ENCODE peak calls at places on chromosomes 11 and 22, in six cellular contexts. U is Caco-2, O is osteocyte, I is A673, V is fibroblast of mammary gland, Z is cardiac muscle cell. W is an unnamed sample.

GRCh38 chr22:35837328-35837727 is 119.7 kb downstream of the APOL5 start:
- DNase-seq in U (no peak), O (no peak), I (no peak), V (no peak), Z (no peak), W (no peak)

GRCh38 chr11:9206496-9206895 is 58.7 kb downstream of the DENND5A start:
- DNase-seq in U (no peak), O (no peak), I (no peak), V (peak; percentile 17), Z (no peak), W (peak; percentile 65)

GRCh38 chr11:28756977-28757376 is 648.8 kb downstream of the METTL15 start:
- DNase-seq in U (no peak), O (no peak), I (peak; percentile 42), V (peak; percentile 23), Z (no peak), W (peak; percentile 79)

GRCh38 chr11:59192446-59193020 is 20.2 kb downstream of the MPEG1 start:
- DNase-seq in U (no peak), O (no peak), I (no peak), V (no peak), Z (no peak), W (no peak)

GRCh38 chr11:67689178-67689577 is 14.8 kb upstream of the ALDH3B2 start:
- DNase-seq in U (no peak), O (no peak), I (no peak), V (no peak), Z (no peak), W (no peak)

GRCh38 chr22:37647928-37648327 is 8.5 kb downstream of the SH3BP1 start:
- DNase-seq in U (no peak), O (no peak), I (peak; percentile 91), V (no peak), Z (no peak), W (peak; percentile 59)

GRCh38 chr11:125166347-125166841 is 1.8 kb downstream of the PKNOX2 start:
- DNase-seq in U (no peak), O (no peak), I (no peak), V (no peak), Z (peak; percentile 44), W (peak; percentile 24)

GRCh38 chr11:119172513-119172912 is 4.0 kb downstream of the NLRX1 start:
- DNase-seq in U (no peak), O (no peak), I (no peak), V (no peak), Z (no peak), W (no peak)

GRCh38 chr11:119375629-119376196 is 5.8 kb downstream of the USP2 start:
- DNase-seq in U (no peak), O (no peak), I (no peak), V (peak; percentile 96), Z (no peak), W (peak; percentile 74)

GRCh38 chr11:65789230-65790103 is 2.6 kb downstream of the OVOL1 start:
- DNase-seq in U (no peak), O (no peak), I (no peak), V (no peak), Z (no peak), W (no peak)

GRCh38 chr11:40388097-40388818 is 1071.2 kb downstream of the LRRC4C start:
- DNase-seq in U (no peak), O (no peak), I (no peak), V (peak; percentile 81), Z (no peak), W (peak; percentile 41)

GRCh38 chr11:115698243-115698642 is 194.0 kb upstream of the CADM1 start:
- DNase-seq in U (no peak), O (no peak), I (no peak), V (no peak), Z (no peak), W (no peak)

GRCh38 chr11:105046898-105047579 is 1.9 kb upstream of the CARD16 start:
- DNase-seq in U (peak; percentile 52), O (no peak), I (peak; percentile 49), V (peak; percentile 98), Z (no peak), W (peak; percentile 98)

GRCh38 chr22:33302049-33302545 is 243.9 kb upstream of the SYN3 start:
- DNase-seq in U (peak; percentile 87), O (peak; percentile 92), I (peak; percentile 76), V (peak; percentile 69), Z (peak; percentile 87), W (peak; percentile 47)

GRCh38 chr11:100739636-100740035 is 52.5 kb downstream of the ARHGAP42 start:
- DNase-seq in U (peak; percentile 46), O (no peak), I (no peak), V (peak; percentile 85), Z (peak; percentile 88), W (peak; percentile 90)

GRCh38 chr11:85182437-85183109 is 444.6 kb downstream of the DLG2 start:
- DNase-seq in U (peak; percentile 70), O (no peak), I (peak; percentile 67), V (peak; percentile 45), Z (peak; percentile 60), W (peak; percentile 59)

GRCh38 chr11:1223346-1224108 is 661 bp downstream of the MUC5B start:
- DNase-seq in U (no peak), O (peak; percentile 83), I (no peak), V (no peak), Z (no peak), W (no peak)

DNA sequence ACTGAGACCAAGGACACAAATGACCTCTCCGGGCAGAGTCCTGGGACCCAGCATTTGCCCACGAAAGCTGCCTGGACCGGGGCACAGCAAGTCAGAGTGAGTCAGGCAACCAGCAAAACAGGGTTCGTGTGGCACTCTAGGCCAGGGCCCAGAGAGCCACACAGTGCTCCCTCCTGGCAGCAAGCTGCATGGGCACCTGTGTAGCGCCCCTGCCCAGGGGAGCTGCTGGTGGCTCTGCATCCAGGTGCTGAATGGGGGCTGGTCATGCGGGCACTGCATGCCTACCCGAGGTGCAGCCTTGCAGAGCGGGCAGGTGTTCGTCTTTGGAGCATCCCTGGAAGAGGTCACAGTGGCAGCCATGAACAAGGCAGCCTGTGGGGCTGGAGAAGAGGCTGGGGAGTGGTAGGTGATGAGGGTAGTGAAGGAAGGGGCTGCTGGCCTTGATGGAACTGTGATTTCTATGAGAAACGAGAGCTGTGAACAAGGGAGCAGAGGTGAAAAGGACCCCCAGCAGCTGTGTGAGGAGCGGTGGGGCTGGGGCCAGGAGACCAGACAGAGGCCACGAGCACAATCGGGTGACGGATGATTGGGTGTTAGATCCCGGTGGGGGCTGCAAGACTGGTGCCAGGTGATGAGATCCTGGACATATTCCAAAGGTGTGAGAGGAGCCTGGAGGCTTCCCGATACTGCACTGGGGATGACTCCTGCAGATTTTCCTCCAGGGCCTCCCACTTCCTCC is 63.3 kb downstream of the DGCR2 start:
- DNase-seq in U (no peak), O (no peak), I (no peak), V (no peak), Z (no peak), W (no peak)
- TF ChIP-seq CTCF in U (no peak), O (no peak), I (peak; percentile 20), V (no peak), Z (no peak), W (no peak)

GRCh38 chr11:123645576-123645975 is 8.8 kb downstream of the SCN3B start:
- DNase-seq in U (no peak), O (no peak), I (no peak), V (no peak), Z (no peak), W (no peak)

GRCh38 chr11:123641495-123641840 is 13.0 kb downstream of the SCN3B start:
- DNase-seq in U (no peak), O (no peak), I (no peak), V (no peak), Z (no peak), W (no peak)

GRCh38 chr11:123642435-123642834 is 12.0 kb downstream of the SCN3B start:
- DNase-seq in U (no peak), O (no peak), I (no peak), V (no peak), Z (no peak), W (no peak)

GRCh38 chr11:123640029-123640428 is 14.4 kb downstream of the SCN3B start:
- DNase-seq in U (no peak), O (no peak), I (no peak), V (no peak), Z (no peak), W (no peak)

DNA sequence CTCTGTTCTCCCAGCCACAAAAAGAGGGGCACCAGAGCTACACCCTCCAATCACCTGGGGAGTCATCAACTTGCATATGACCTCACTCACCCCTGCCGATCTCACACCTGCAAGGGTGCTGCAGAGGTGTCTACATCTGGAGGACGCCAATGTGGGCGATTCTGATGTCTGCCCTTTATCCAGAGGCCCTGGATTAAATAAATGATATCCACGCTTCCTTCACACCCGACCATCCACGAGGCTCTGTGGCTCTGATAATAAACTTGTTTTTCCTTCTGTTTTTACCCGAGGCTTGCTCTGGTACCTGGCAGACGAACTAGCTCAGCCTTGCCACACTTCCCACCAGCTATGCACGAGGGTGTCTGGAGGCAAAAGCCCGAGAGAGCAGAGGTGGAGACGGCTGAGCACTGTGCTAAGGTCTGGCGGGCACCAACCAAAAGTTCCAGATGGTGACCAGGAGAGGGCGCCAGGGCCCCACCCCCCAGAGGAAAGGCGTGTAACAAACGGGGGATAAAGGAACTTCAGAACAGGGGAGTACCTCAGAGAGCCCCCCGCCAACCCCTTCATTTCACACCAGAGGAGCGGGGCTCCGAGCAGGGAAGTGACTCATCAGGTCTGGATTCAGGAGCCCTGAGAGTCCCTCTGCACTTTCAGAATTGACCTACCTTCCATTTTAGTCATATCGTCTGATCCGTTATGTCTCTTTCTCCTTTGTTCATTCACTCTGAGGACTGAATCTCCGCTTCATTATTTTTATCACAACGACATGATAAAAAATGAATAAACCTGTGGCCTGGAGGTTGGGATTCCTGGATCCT is 13.5 kb downstream of the SCN3B start:
- DNase-seq in U (peak; percentile 69), O (no peak), I (peak; percentile 72), V (peak; percentile 29), Z (peak; percentile 65), W (peak; percentile 25)
- TF ChIP-seq CTCF in U (peak; percentile 98), O (peak; percentile 66), I (peak; percentile 98), V (peak; percentile 72), Z (peak; percentile 87), W (peak; percentile 86)

GRCh38 chr22:49923445-49923844 is 5.0 kb downstream of the CRELD2 start:
- DNase-seq in U (no peak), O (no peak), I (peak; percentile 55), V (no peak), Z (no peak), W (no peak)
- TF ChIP-seq CTCF in U (no peak), O (peak; percentile 20), I (peak; percentile 52), V (no peak), Z (no peak), W (peak; percentile 11)

GRCh38 chr11:36465449-36466163 is 44.5 kb downstream of the TRAF6 start:
- DNase-seq in U (no peak), O (no peak), I (no peak), V (peak; percentile 24), Z (no peak), W (peak; percentile 64)

GRCh38 chr11:36469881-36470802 is 39.9 kb downstream of the TRAF6 start:
- DNase-seq in U (no peak), O (no peak), I (peak; percentile 54), V (peak; percentile 51), Z (no peak), W (peak; percentile 86)

GRCh38 chr11:36467913-36468312 is 42.2 kb downstream of the TRAF6 start:
- DNase-seq in U (peak; percentile 25), O (no peak), I (no peak), V (no peak), Z (no peak), W (no peak)

GRCh38 chr11:36471577-36471976 is 38.5 kb downstream of the TRAF6 start:
- DNase-seq in U (no peak), O (no peak), I (no peak), V (no peak), Z (no peak), W (no peak)

DNA sequence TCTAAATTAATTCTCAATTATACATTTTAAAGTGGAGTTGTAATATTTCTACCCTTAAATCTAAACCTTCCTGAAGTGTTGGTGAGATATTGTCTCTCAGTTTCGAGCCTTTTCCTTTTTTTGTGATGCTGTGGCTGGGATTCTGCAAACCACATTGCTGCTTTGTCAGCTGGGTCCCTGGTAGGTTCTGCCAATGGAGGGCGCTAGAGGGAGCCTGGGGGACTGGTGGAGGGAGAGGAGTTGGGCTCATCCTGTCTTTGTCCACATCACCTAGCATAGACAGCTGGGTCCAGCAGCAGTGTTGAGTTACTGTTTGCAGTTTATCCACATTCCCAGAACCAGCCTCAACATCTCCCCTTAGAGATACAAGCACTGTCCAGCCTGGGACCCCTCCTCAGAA is 41.0 kb downstream of the TRAF6 start:
- DNase-seq in U (no peak), O (no peak), I (peak; percentile 61), V (peak; percentile 14), Z (no peak), W (peak; percentile 44)
- TF ChIP-seq CTCF in U (no peak), O (peak; percentile 46), I (peak; percentile 64), V (peak; percentile 46), Z (peak; percentile 46), W (peak; percentile 74)

W was measured in astrocyte of the spinal cord.